ENCODE peak calls at places on chromosomes 6 and 20, in four cellular contexts. One of them, this sample, is unnamed.

GRCh38 chr6:111591370-111591900 is 14.2 kb downstream of the TRAF3IP2 start:
- DNase-seq in K562: no peak
- DNase-seq in GM12878: no peak
- DNase-seq in HepG2: peak; percentile 88
- DNase-seq in this sample: no peak

GRCh38 chr20:51116765-51117686 is 94.1 kb upstream of the KCNG1 start:
- DNase-seq in K562: peak; percentile 21
- DNase-seq in GM12878: no peak
- DNase-seq in HepG2: no peak
- DNase-seq in this sample: no peak

GRCh38 chr20:23097636-23098580 is 11.8 kb upstream of the CD93 start:
- DNase-seq in K562: no peak
- DNase-seq in GM12878: no peak
- DNase-seq in HepG2: no peak
- DNase-seq in this sample: no peak

GRCh38 chr6:133590196-133590595 is 298.7 kb upstream of the TCF21 start:
- DNase-seq in K562: no peak
- DNase-seq in GM12878: no peak
- DNase-seq in HepG2: no peak
- DNase-seq in this sample: no peak

GRCh38 chr6:152118224-152118623 is 310.7 kb downstream of the ESR1 start:
- DNase-seq in K562: no peak
- DNase-seq in GM12878: no peak
- DNase-seq in HepG2: no peak
- DNase-seq in this sample: no peak

GRCh38 chr6:106287215-106287614 is 38.3 kb downstream of the ATG5 start:
- DNase-seq in K562: no peak
- DNase-seq in GM12878: no peak
- DNase-seq in HepG2: no peak
- DNase-seq in this sample: no peak

GRCh38 chr6:142013286-142013685 is 119.4 kb upstream of the GJE1 start:
- DNase-seq in K562: no peak
- DNase-seq in GM12878: no peak
- DNase-seq in HepG2: no peak
- DNase-seq in this sample: no peak

GRCh38 chr6:45946352-45946751 is 69.3 kb downstream of the CLIC5 start:
- DNase-seq in K562: no peak
- DNase-seq in GM12878: no peak
- DNase-seq in HepG2: peak; percentile 25
- DNase-seq in this sample: peak; percentile 45

GRCh38 chr6:157966990-157967389 is 14.7 kb upstream of the SYNJ2 start:
- DNase-seq in K562: no peak
- DNase-seq in GM12878: no peak
- DNase-seq in HepG2: peak; percentile 45
- DNase-seq in this sample: no peak

GRCh38 chr20:51624157-51624731 is 81.7 kb upstream of the NFATC2 start:
- DNase-seq in K562: peak; percentile 82
- DNase-seq in GM12878: no peak
- DNase-seq in HepG2: peak; percentile 59
- DNase-seq in this sample: peak; percentile 84

GRCh38 chr6:129280719-129281118 is 397.8 kb downstream of the LAMA2 start:
- DNase-seq in K562: no peak
- DNase-seq in GM12878: no peak
- DNase-seq in HepG2: no peak
- DNase-seq in this sample: no peak

DNA sequence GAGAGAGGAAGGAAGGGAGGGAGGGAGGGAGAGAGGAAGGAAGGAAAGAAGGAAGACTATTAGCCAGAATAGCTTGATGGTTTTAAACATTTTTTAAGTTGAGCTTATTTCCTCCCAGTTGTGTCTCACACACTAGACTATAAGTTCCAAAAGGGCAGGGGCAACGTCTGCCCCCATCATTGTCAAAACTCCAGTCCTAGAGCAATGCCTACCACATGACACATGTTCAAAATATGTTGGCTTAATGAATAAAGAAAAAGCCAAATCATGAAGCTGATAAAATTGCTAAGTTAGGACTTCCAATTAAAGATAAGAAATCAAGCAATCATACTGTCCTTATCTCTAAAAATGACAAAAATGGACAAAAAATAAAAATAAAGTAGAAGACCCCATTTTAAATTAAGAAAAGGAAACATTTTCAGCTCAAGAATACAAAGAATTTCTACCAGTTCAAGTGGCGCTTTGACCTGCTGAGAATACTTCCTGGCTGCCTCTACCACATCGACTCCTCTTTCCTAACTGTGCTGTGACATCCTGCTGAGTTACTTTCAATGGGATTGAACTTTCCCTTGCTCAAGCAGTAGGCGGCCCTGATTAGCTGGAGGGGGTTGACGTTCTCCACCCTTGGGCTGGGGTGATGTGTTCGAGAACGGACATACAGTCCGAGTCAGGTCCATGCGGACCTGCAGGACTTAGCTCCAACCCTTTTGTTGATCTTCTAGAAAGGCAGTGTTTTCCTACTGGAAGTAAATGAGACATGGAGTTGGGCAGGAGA is 283.9 kb upstream of the FOXQ1 start:
- DNase-seq in K562: no peak
- DNase-seq in GM12878: no peak
- DNase-seq in HepG2: no peak
- DNase-seq in this sample: no peak
- TF ChIP-seq ATF3 in K562: no peak
- TF ChIP-seq ATF3 in GM12878: no peak
- TF ChIP-seq ATF3 in HepG2: no peak
- TF ChIP-seq ATF3 in this sample: no peak

GRCh38 chr20:48025061-48025515 is 239.8 kb upstream of the SULF2 start:
- DNase-seq in K562: no peak
- DNase-seq in GM12878: no peak
- DNase-seq in HepG2: no peak
- DNase-seq in this sample: peak; percentile 41

GRCh38 chr20:48025661-48026060 is 240.4 kb upstream of the SULF2 start:
- DNase-seq in K562: no peak
- DNase-seq in GM12878: no peak
- DNase-seq in HepG2: no peak
- DNase-seq in this sample: no peak

GRCh38 chr20:48026981-48027592 is 241.8 kb upstream of the SULF2 start:
- DNase-seq in K562: no peak
- DNase-seq in GM12878: no peak
- DNase-seq in HepG2: no peak
- DNase-seq in this sample: no peak
- TF ChIP-seq NR2C2 in K562: no peak
- TF ChIP-seq NR2C2 in GM12878: no peak
- TF ChIP-seq NR2C2 in HepG2: no peak
- TF ChIP-seq NR2C2 in this sample: no peak

GRCh38 chr6:168988280-168988679 is 265.4 kb downstream of the THBS2 start:
- DNase-seq in K562: no peak
- DNase-seq in GM12878: no peak
- DNase-seq in HepG2: no peak
- DNase-seq in this sample: no peak

GRCh38 chr6:168992696-168993185 is 260.9 kb downstream of the THBS2 start:
- DNase-seq in K562: no peak
- DNase-seq in GM12878: no peak
- DNase-seq in HepG2: no peak
- DNase-seq in this sample: no peak

GRCh38 chr6:168985705-168986104 is 267.9 kb downstream of the THBS2 start:
- DNase-seq in K562: no peak
- DNase-seq in GM12878: no peak
- DNase-seq in HepG2: no peak
- DNase-seq in this sample: no peak

GRCh38 chr6:168990352-168990751 is 263.3 kb downstream of the THBS2 start:
- DNase-seq in K562: no peak
- DNase-seq in GM12878: no peak
- DNase-seq in HepG2: no peak
- DNase-seq in this sample: peak; percentile 30

DNA sequence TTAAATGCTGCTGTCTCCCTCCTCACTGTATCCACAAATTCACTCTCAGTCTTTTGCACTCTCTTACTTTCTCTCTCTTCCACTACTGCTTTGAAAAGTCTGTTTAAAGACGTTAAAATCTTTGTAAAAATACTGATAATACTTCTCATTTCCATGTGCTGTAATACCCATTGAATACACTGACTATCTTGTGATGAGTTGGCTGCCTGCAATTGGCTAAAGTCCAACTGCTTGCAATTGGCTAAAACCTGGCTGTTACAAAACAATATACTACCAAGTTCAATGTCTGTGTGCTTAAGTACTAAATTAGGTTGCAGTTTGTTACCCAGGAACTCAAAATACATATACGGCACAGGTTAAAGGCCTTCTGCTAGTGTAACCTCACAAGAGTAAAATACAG is 264.8 kb downstream of the THBS2 start:
- DNase-seq in K562: no peak
- DNase-seq in GM12878: no peak
- DNase-seq in HepG2: no peak
- DNase-seq in this sample: no peak
- TF ChIP-seq ATF3 in K562: no peak
- TF ChIP-seq ATF3 in GM12878: no peak
- TF ChIP-seq ATF3 in HepG2: no peak
- TF ChIP-seq ATF3 in this sample: no peak

GRCh38 chr6:143632894-143633293 is 44.9 kb upstream of the PHACTR2 start:
- DNase-seq in K562: no peak
- DNase-seq in GM12878: no peak
- DNase-seq in HepG2: no peak
- DNase-seq in this sample: no peak

GRCh38 chr6:143634486-143634885 is 43.3 kb upstream of the PHACTR2 start:
- DNase-seq in K562: no peak
- DNase-seq in GM12878: no peak
- DNase-seq in HepG2: no peak
- DNase-seq in this sample: no peak

DNA sequence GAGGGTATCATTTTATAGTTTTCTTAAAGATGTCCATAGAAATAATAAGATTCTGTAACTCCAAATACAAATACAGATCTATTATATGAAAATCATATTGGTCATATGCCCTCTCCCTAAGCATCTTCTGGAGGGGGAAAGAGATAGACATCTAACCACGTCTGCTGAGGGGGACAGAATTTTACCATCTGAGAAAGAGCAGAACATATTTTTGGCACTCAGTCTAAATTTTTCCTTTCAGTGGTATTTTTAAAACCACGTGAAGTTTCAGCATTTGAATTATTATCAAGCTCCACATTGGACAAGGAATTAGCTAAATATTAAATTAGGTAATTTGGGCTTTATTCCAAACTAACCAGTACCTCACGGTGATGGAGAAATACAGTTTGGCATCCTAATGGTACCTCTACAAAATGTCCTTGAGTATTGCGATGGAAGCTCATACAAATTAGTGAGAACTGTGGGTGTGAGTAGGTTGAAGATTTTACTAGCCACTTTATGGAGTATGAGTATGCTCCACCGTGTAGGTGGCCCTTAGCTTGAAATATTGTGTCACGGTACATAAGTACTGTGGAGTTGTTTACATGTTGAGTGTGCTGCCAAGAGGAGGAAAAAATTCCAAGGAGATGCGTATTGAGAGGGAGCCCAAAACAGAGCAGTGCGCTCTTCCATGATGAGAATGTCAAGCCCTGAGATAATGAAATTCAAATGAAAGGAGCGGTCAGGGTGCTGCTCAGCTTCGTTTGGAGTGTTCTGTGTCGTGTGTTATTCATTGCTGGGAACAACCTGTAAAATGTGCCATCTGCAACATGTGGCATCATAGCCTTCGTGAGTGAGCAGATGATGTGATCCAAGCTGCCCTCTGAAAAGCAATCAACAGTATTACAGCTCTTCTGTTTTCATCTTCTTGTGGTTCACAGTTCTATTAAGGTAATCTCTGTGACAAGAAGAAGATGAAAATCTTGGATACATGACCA is 48.4 kb upstream of the PHACTR2 start:
- DNase-seq in K562: no peak
- DNase-seq in GM12878: no peak
- DNase-seq in HepG2: no peak
- DNase-seq in this sample: no peak
- TF ChIP-seq NR2C2 in K562: no peak
- TF ChIP-seq NR2C2 in GM12878: no peak
- TF ChIP-seq NR2C2 in HepG2: no peak
- TF ChIP-seq NR2C2 in this sample: no peak

GRCh38 chr20:57756213-57756612 is 46.4 kb upstream of the PMEPA1 start:
- DNase-seq in K562: no peak
- DNase-seq in GM12878: no peak
- DNase-seq in HepG2: no peak
- DNase-seq in this sample: no peak
- TF ChIP-seq ATF3 in K562: no peak
- TF ChIP-seq ATF3 in GM12878: no peak
- TF ChIP-seq ATF3 in HepG2: no peak
- TF ChIP-seq ATF3 in this sample: no peak

DNA sequence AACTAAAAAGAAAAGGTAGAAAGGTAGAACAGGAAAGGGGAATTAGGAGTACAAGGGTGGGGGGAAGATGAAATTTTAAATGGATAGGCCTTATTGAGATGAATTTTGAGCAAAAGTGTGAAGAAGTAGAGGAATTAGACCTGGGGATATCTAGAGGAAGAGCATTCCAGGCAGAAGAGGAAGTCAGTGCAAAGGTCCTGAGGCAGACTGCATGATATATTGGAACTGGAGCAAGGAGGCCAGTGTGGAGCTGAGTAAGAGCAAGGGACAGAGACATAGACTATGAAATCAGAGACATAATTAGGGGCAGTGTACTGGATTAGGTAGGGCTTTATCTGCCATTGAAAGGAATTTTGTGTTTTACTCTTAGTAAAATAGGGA is 40.4 kb downstream of the MAPK14 start:
- DNase-seq in K562: no peak
- DNase-seq in GM12878: no peak
- DNase-seq in HepG2: no peak
- DNase-seq in this sample: no peak
- TF ChIP-seq NR2C2 in K562: no peak
- TF ChIP-seq NR2C2 in GM12878: no peak
- TF ChIP-seq NR2C2 in HepG2: no peak
- TF ChIP-seq NR2C2 in this sample: no peak

GRCh38 chr20:62387993-62388635 is 1.2 kb downstream of the RPS21 start:
- DNase-seq in K562: peak; percentile 28
- DNase-seq in GM12878: no peak
- DNase-seq in HepG2: no peak
- DNase-seq in this sample: no peak
- TF ChIP-seq ATF3 in K562: no peak
- TF ChIP-seq ATF3 in GM12878: no peak
- TF ChIP-seq ATF3 in HepG2: no peak
- TF ChIP-seq ATF3 in this sample: no peak

GRCh38 chr6:7828123-7828522 is 82.5 kb downstream of the TXNDC5 start:
- DNase-seq in K562: no peak
- DNase-seq in GM12878: no peak
- DNase-seq in HepG2: no peak
- DNase-seq in this sample: no peak

GRCh38 chr6:7823552-7823951 is 87.0 kb downstream of the TXNDC5 start:
- DNase-seq in K562: no peak
- DNase-seq in GM12878: no peak
- DNase-seq in HepG2: no peak
- DNase-seq in this sample: no peak

GRCh38 chr6:7821426-7821825 is 89.2 kb downstream of the TXNDC5 start:
- DNase-seq in K562: no peak
- DNase-seq in GM12878: no peak
- DNase-seq in HepG2: no peak
- DNase-seq in this sample: no peak

GRCh38 chr6:7825986-7826385 is 84.6 kb downstream of the TXNDC5 start:
- DNase-seq in K562: no peak
- DNase-seq in GM12878: no peak
- DNase-seq in HepG2: no peak
- DNase-seq in this sample: no peak

GRCh38 chr6:7827142-7827541 is 83.4 kb downstream of the TXNDC5 start:
- DNase-seq in K562: no peak
- DNase-seq in GM12878: no peak
- DNase-seq in HepG2: no peak
- DNase-seq in this sample: no peak
- TF ChIP-seq NR2C2 in K562: no peak
- TF ChIP-seq NR2C2 in GM12878: no peak
- TF ChIP-seq NR2C2 in HepG2: no peak
- TF ChIP-seq NR2C2 in this sample: no peak

GRCh38 chr20:46206025-46206424 is 87.9 kb downstream of the CD40 start:
- DNase-seq in K562: peak; percentile 35
- DNase-seq in GM12878: peak; percentile 12
- DNase-seq in HepG2: no peak
- DNase-seq in this sample: no peak
- TF ChIP-seq ATF3 in K562: peak; percentile 85
- TF ChIP-seq ATF3 in GM12878: no peak
- TF ChIP-seq ATF3 in HepG2: no peak
- TF ChIP-seq ATF3 in this sample: no peak

This sample was measured in WTC11.